ENCODE peak calls at places on chromosomes 11 and 22, in seven cellular contexts. One of them, this sample, is unnamed.

GRCh38 chr11:118834428-118835028 is 43.6 kb upstream of the DDX6 start:
- DNase-seq in skeletal muscle cell: no peak
- DNase-seq in H9: no peak
- DNase-seq in left ventricle myocardium superior: no peak
- DNase-seq in A172: no peak
- DNase-seq in activated CD8-positive, alpha-beta memory T cell treated with anti-CD3 and anti-CD28 coated beads, Interleukin-2, amount 50 U/mL, for 4 hours: no peak
- DNase-seq in NCI-H1092: no peak
- DNase-seq in this sample: no peak

GRCh38 chr11:7657306-7658025 is 15.8 kb downstream of the CYB5R2 start:
- DNase-seq in skeletal muscle cell: no peak
- DNase-seq in H9: peak
- DNase-seq in left ventricle myocardium superior: peak
- DNase-seq in A172: peak
- DNase-seq in activated CD8-positive, alpha-beta memory T cell treated with anti-CD3 and anti-CD28 coated beads, Interleukin-2, amount 50 U/mL, for 4 hours: no peak
- DNase-seq in NCI-H1092: peak
- DNase-seq in this sample: peak

GRCh38 chr11:57648791-57649735 is 649 bp downstream of the YPEL4 start:
- DNase-seq in skeletal muscle cell: no peak
- DNase-seq in H9: peak
- DNase-seq in left ventricle myocardium superior: no peak
- DNase-seq in A172: peak
- DNase-seq in activated CD8-positive, alpha-beta memory T cell treated with anti-CD3 and anti-CD28 coated beads, Interleukin-2, amount 50 U/mL, for 4 hours: no peak
- DNase-seq in NCI-H1092: no peak
- DNase-seq in this sample: peak

GRCh38 chr22:38871360-38872171 is 450 bp downstream of the CBX6 start:
- DNase-seq in skeletal muscle cell: no peak
- DNase-seq in H9: no peak
- DNase-seq in left ventricle myocardium superior: peak
- DNase-seq in A172: no peak
- DNase-seq in activated CD8-positive, alpha-beta memory T cell treated with anti-CD3 and anti-CD28 coated beads, Interleukin-2, amount 50 U/mL, for 4 hours: peak
- DNase-seq in NCI-H1092: no peak
- DNase-seq in this sample: peak

GRCh38 chr22:22076937-22077703 is 94.5 kb upstream of the TOP3B start:
- DNase-seq in skeletal muscle cell: no peak
- DNase-seq in H9: no peak
- DNase-seq in left ventricle myocardium superior: no peak
- DNase-seq in A172: no peak
- DNase-seq in activated CD8-positive, alpha-beta memory T cell treated with anti-CD3 and anti-CD28 coated beads, Interleukin-2, amount 50 U/mL, for 4 hours: no peak
- DNase-seq in NCI-H1092: no peak
- DNase-seq in this sample: no peak

GRCh38 chr22:39283312-39284141 is 35.9 kb downstream of the RPL3 start:
- DNase-seq in skeletal muscle cell: no peak
- DNase-seq in H9: no peak
- DNase-seq in left ventricle myocardium superior: peak
- DNase-seq in A172: peak
- DNase-seq in activated CD8-positive, alpha-beta memory T cell treated with anti-CD3 and anti-CD28 coated beads, Interleukin-2, amount 50 U/mL, for 4 hours: no peak
- DNase-seq in NCI-H1092: no peak
- DNase-seq in this sample: no peak

GRCh38 chr11:80136991-80137390 is 696.2 kb upstream of the TENM4 start:
- DNase-seq in skeletal muscle cell: no peak
- DNase-seq in H9: no peak
- DNase-seq in left ventricle myocardium superior: no peak
- DNase-seq in A172: peak
- DNase-seq in activated CD8-positive, alpha-beta memory T cell treated with anti-CD3 and anti-CD28 coated beads, Interleukin-2, amount 50 U/mL, for 4 hours: no peak
- DNase-seq in NCI-H1092: no peak
- DNase-seq in this sample: no peak

GRCh38 chr22:48254311-48254873 is 1491.9 kb downstream of the TBC1D22A start:
- DNase-seq in skeletal muscle cell: no peak
- DNase-seq in H9: no peak
- DNase-seq in left ventricle myocardium superior: no peak
- DNase-seq in A172: no peak
- DNase-seq in activated CD8-positive, alpha-beta memory T cell treated with anti-CD3 and anti-CD28 coated beads, Interleukin-2, amount 50 U/mL, for 4 hours: no peak
- DNase-seq in NCI-H1092: no peak
- DNase-seq in this sample: no peak

GRCh38 chr11:118437046-118437735 is 899 bp downstream of the KMT2A start:
- DNase-seq in skeletal muscle cell: no peak
- DNase-seq in H9: peak
- DNase-seq in left ventricle myocardium superior: peak
- DNase-seq in A172: no peak
- DNase-seq in activated CD8-positive, alpha-beta memory T cell treated with anti-CD3 and anti-CD28 coated beads, Interleukin-2, amount 50 U/mL, for 4 hours: peak
- DNase-seq in NCI-H1092: peak
- DNase-seq in this sample: peak

GRCh38 chr22:23898006-23898974 is 4.1 kb downstream of the MIF start:
- DNase-seq in skeletal muscle cell: no peak
- DNase-seq in H9: no peak
- DNase-seq in left ventricle myocardium superior: no peak
- DNase-seq in A172: no peak
- DNase-seq in activated CD8-positive, alpha-beta memory T cell treated with anti-CD3 and anti-CD28 coated beads, Interleukin-2, amount 50 U/mL, for 4 hours: no peak
- DNase-seq in NCI-H1092: no peak
- DNase-seq in this sample: no peak

GRCh38 chr11:84261707-84262106 is 975.5 kb upstream of the CCDC90B start:
- DNase-seq in skeletal muscle cell: no peak
- DNase-seq in H9: peak
- DNase-seq in left ventricle myocardium superior: no peak
- DNase-seq in A172: peak
- DNase-seq in activated CD8-positive, alpha-beta memory T cell treated with anti-CD3 and anti-CD28 coated beads, Interleukin-2, amount 50 U/mL, for 4 hours: no peak
- DNase-seq in NCI-H1092: no peak
- DNase-seq in this sample: peak